ENCODE peak calls at places on chromosomes 2 and 18, in five cellular contexts. K, U, O, G and F are unnamed samples.

GRCh38 chr2:239720411-239721365 is 304.5 kb downstream of the NDUFA10 start:
- DNase-seq in G (no peak), O (no peak), K (no peak), U (no peak), F (peak; percentile 23)

GRCh38 chr18:76844742-76845477 is 22.6 kb downstream of the ZNF236 start:
- DNase-seq in G (no peak), U (no peak), O (no peak), K (no peak), F (no peak)

GRCh38 chr2:160289803-160290202 is 89.7 kb upstream of the ITGB6 start:
- DNase-seq in G (peak; percentile 64), K (no peak), O (no peak), U (no peak), F (no peak)

GRCh38 chr2:140658766-140659165 is 1472.0 kb downstream of the LRP1B start:
- DNase-seq in O (no peak), K (no peak), U (no peak), G (no peak), F (no peak)

GRCh38 chr2:72148391-72148974 is 821 bp upstream of the CYP26B1 start:
- DNase-seq in O (peak; percentile 25), K (no peak), U (peak; percentile 68), G (no peak), F (no peak)

GRCh38 chr2:20930928-20931327 is 108.0 kb upstream of the LDAH start:
- DNase-seq in U (no peak), K (no peak), G (no peak), O (no peak), F (no peak)

GRCh38 chr18:59459352-59460059 is 100.4 kb upstream of the LMAN1 start:
- DNase-seq in K (no peak), O (no peak), G (no peak), U (peak; percentile 30), F (no peak)

GRCh38 chr18:66722671-66723070 is 118.8 kb upstream of the CDH19 start:
- DNase-seq in U (no peak), O (no peak), G (no peak), K (no peak), F (no peak)

GRCh38 chr2:41610501-41611242 is 437.1 kb upstream of the PKDCC start:
- DNase-seq in G (no peak), K (no peak), O (no peak), U (no peak), F (no peak)

GRCh38 chr2:215998636-215999035 is 14.7 kb downstream of the MREG start:
- DNase-seq in U (no peak), G (no peak), K (no peak), O (no peak), F (no peak)

GRCh38 chr2:104864280-104864599 is 10.3 kb downstream of the POU3F3 start:
- DNase-seq in U (no peak), K (no peak), O (no peak), G (no peak), F (no peak)

GRCh38 chr2:110752871-110753270 is 20.5 kb downstream of the ACOXL start:
- DNase-seq in O (no peak), U (no peak), K (no peak), G (no peak), F (no peak)

GRCh38 chr2:217993817-217994459 is 8.9 kb downstream of the TNS1 start:
- DNase-seq in U (peak; percentile 79), O (peak; percentile 85), K (no peak), G (no peak), F (peak; percentile 73)

GRCh38 chr2:237535385-237536082 is 30.8 kb upstream of the PRLH start:
- DNase-seq in O (no peak), U (no peak), G (no peak), K (no peak), F (no peak)

GRCh38 chr2:96631804-96632435 is 6.2 kb downstream of the KANSL3 start:
- DNase-seq in O (no peak), K (no peak), U (no peak), G (peak; percentile 60), F (no peak)

GRCh38 chr18:41905786-41906527 is 49.1 kb upstream of the PIK3C3 start:
- DNase-seq in K (no peak), G (no peak), U (no peak), O (no peak), F (no peak)

GRCh38 chr2:46428911-46429436 is 50.4 kb upstream of the TMEM247 start:
- DNase-seq in O (no peak), K (no peak), U (no peak), G (no peak), F (no peak)

GRCh38 chr18:23872701-23873550 is 141.6 kb upstream of the TTC39C start:
- DNase-seq in G (no peak), K (peak; percentile 98), U (no peak), O (no peak), F (no peak)

GRCh38 chr18:46067431-46068007 is 4.5 kb downstream of the PSTPIP2 start:
- DNase-seq in G (no peak), K (no peak), O (no peak), U (no peak), F (no peak)

GRCh38 chr2:9225806-9226205 is 19.2 kb downstream of the ASAP2 start:
- DNase-seq in K (no peak), U (no peak), G (no peak), O (no peak), F (no peak)

GRCh38 chr2:160306985-160307384 is 106.9 kb upstream of the ITGB6 start:
- DNase-seq in U (no peak), G (peak; percentile 97), K (no peak), O (no peak), F (no peak)

GRCh38 chr2:15412779-15413178 is 148.4 kb downstream of the NBAS start:
- DNase-seq in G (no peak), K (no peak), O (no peak), U (no peak), F (no peak)

GRCh38 chr18:47749195-47749973 is 181.1 kb downstream of the SMAD2 start:
- DNase-seq in O (peak; percentile 83), U (peak; percentile 95), G (peak; percentile 3), K (no peak), F (peak; percentile 94)

GRCh38 chr2:188726561-188727247 is 247.5 kb upstream of the COL3A1 start:
- DNase-seq in U (no peak), K (no peak), O (no peak), G (no peak), F (no peak)

GRCh38 chr2:216536725-216537124 is 38.1 kb downstream of the RPL37A start:
- DNase-seq in U (no peak), G (no peak), K (no peak), O (no peak), F (no peak)

GRCh38 chr2:172252154-172252553 is 149.5 kb upstream of the DLX2 start:
- DNase-seq in G (no peak), U (no peak), O (no peak), K (no peak), F (no peak)

GRCh38 chr2:55102056-55102812 is 52.0 kb upstream of the RTN4 start:
- DNase-seq in U (no peak), K (no peak), O (no peak), G (peak; percentile 65), F (no peak)

GRCh38 chr2:113176696-113177355 is 3.1 kb downstream of the PSD4 start:
- DNase-seq in G (no peak), O (no peak), K (no peak), U (no peak), F (no peak)

GRCh38 chr18:69757733-69758132 is 189.9 kb downstream of the CD226 start:
- DNase-seq in K (no peak), O (no peak), U (no peak), G (no peak), F (no peak)

GRCh38 chr18:62030091-62030985 is 137.5 kb upstream of the RNF152 start:
- DNase-seq in K (no peak), U (no peak), G (no peak), O (no peak), F (no peak)

GRCh38 chr2:182062329-182062972 is 76.8 kb downstream of the PPP1R1C start:
- DNase-seq in U (no peak), O (no peak), K (no peak), G (no peak), F (no peak)

GRCh38 chr2:6370753-6371152 is 495.0 kb downstream of the CMPK2 start:
- DNase-seq in K (no peak), O (no peak), G (no peak), U (no peak), F (no peak)

GRCh38 chr2:120919771-120920437 is 184.2 kb downstream of the GLI2 start:
- DNase-seq in U (no peak), O (no peak), G (no peak), K (no peak), F (no peak)

GRCh38 chr2:25491966-25492532 is 150.3 kb upstream of the DNMT3A start:
- DNase-seq in G (no peak), U (no peak), K (no peak), O (no peak), F (no peak)

GRCh38 chr18:25896956-25897355 is 193.5 kb downstream of the SS18 start:
- DNase-seq in U (no peak), K (no peak), G (no peak), O (no peak), F (no peak)

GRCh38 chr2:202149953-202150352 is 76.9 kb downstream of the KIAA2012 start:
- DNase-seq in G (no peak), O (no peak), U (no peak), K (no peak), F (no peak)

GRCh38 chr2:50126845-50127244 is 905.1 kb downstream of the NRXN1 start:
- DNase-seq in O (no peak), K (no peak), U (no peak), G (no peak), F (no peak)

GRCh38 chr2:225070811-225071210 is 28.5 kb upstream of the DOCK10 start:
- DNase-seq in K (no peak), O (no peak), U (no peak), G (no peak), F (peak; percentile 4)

GRCh38 chr2:8622924-8623465 is 58.9 kb upstream of the ID2 start:
- DNase-seq in K (no peak), G (no peak), O (no peak), U (no peak), F (no peak)

GRCh38 chr2:84526562-84526961 is 10.3 kb downstream of the DNAH6 start:
- DNase-seq in K (no peak), O (no peak), G (no peak), U (no peak), F (no peak)
- TF ChIP-seq CTCF in K (peak; percentile 14), O (no peak), G (no peak), U (no peak), F (no peak)

DNA sequence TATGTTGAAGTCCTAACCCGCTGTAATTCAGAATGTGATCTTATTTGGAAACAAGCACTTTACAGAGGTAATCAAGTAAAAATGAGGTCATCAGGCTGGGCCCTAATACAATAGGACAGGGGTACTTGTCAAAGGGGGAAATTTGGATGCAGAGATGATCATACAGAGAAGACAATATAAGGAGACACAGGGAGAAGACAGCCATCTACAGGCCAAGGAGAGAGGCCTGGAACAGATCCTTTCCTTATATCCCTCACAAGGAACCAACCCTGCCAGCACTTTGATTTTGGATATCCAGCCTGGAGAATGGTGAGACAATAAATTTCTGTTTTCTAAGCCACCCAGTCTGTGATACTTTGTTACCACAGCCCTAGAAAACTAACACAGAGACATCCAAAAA is 104.3 kb downstream of the METTL4 start:
- DNase-seq in G (no peak), K (no peak), O (no peak), U (no peak), F (no peak)
- TF ChIP-seq CTCF in G (no peak), K (peak; percentile 20), O (no peak), U (no peak), F (no peak)

GRCh38 chr2:136423516-136423996 is 305.6 kb upstream of the CXCR4 start:
- DNase-seq in O (peak; percentile 91), U (peak; percentile 80), G (peak; percentile 10), K (no peak), F (peak; percentile 81)
- TF ChIP-seq CTCF in O (peak; percentile 84), U (peak; percentile 86), G (peak; percentile 84), K (peak; percentile 89), F (peak; percentile 93)

GRCh38 chr2:234308073-234308813 is 188.6 kb downstream of the ARL4C start:
- DNase-seq in K (no peak), O (no peak), U (no peak), G (no peak), F (no peak)
- TF ChIP-seq CTCF in K (no peak), O (no peak), U (no peak), G (no peak), F (no peak)